ENCODE peak calls at places on chromosomes 5 and 9, in four cellular contexts. T, O, H and C are unnamed samples.

GRCh38 chr5:109692852-109693251 is 3.1 kb downstream of the MAN2A1 start:
- DNase-seq in T (no peak), O (no peak), H (no peak), C (no peak)

GRCh38 chr9:87447547-87448432 is 49.9 kb upstream of the DAPK1 start:
- DNase-seq in T (no peak), O (no peak), H (no peak), C (no peak)

GRCh38 chr9:113694912-113695900 is 180.9 kb upstream of the ZNF618 start:
- DNase-seq in T (no peak), O (no peak), H (no peak), C (no peak)

GRCh38 chr5:6305821-6306220 is 72.5 kb downstream of the MED10 start:
- DNase-seq in T (no peak), O (no peak), H (no peak), C (no peak)

GRCh38 chr9:134167530-134167931 is 3.2 kb upstream of the RNU6ATAC start:
- DNase-seq in T (no peak), O (no peak), H (no peak), C (peak)

GRCh38 chr9:114314881-114315722 is 7.8 kb upstream of the ORM1 start:
- DNase-seq in T (no peak), O (peak), H (no peak), C (no peak)

GRCh38 chr9:2192356-2192979 is 177.3 kb downstream of the SMARCA2 start:
- DNase-seq in T (no peak), O (no peak), H (no peak), C (no peak)

GRCh38 chr9:136021891-136022681 is 60.9 kb upstream of the UBAC1 start:
- DNase-seq in T (no peak), O (no peak), H (no peak), C (no peak)

GRCh38 chr9:93171261-93171660 is 12.7 kb upstream of the WNK2 start:
- DNase-seq in T (no peak), O (no peak), H (no peak), C (no peak)

GRCh38 chr5:120405291-120405864 is 58.7 kb upstream of the PRR16 start:
- DNase-seq in T (no peak), O (no peak), H (no peak), C (peak)

GRCh38 chr9:127451681-127452480 is 571 bp downstream of the LRSAM1 start:
- DNase-seq in T (peak), O (no peak), H (no peak), C (peak)

GRCh38 chr9:81374881-81375280 is 314.5 kb downstream of the TLE1 start:
- DNase-seq in T (no peak), O (no peak), H (no peak), C (no peak)

DNA sequence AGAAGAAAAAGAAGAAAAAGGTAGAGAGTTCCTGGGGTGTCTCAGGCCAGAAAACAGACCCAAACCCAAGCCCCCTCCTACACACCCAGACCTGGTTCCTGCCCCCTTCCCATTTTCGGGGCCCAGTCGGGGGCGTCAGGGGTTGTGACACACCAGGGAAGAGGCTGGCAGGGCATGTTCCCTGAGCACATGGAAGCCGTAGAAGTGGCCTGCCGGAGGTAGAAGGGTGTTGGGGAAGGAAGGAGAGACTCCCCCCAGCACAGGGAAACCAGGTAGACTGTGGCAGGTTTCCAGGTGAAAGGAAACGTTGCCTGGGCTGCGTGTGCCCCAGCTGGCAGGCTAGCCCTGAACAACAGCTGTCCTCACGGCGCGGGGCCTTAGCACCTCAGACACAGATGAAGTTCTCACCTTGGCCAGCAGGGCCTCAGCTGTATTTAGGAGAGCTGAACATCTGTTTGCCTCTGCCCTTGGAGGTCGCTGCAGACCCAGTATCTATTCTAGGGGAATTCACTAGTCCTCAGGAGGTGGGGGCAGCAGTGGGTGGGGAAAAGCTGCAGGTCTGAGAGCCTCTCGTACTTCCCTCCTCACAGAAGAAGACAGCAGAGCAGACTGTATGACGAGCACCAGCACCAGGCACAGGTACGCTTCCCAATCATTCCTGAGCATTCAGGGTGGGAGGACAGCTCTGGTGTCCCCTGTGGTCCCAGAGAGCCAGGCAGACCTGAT is 14.1 kb downstream of the CD74 start:
- DNase-seq in T (no peak), O (no peak), H (no peak), C (no peak)
- TF ChIP-seq CTCF in T (peak), O (no peak), H (no peak), C (peak)

GRCh38 chr5:20678814-20679298 is 690.9 kb upstream of the CDH18 start:
- DNase-seq in T (no peak), O (no peak), H (peak), C (peak)

GRCh38 chr5:20683241-20683940 is 695.4 kb upstream of the CDH18 start:
- DNase-seq in T (no peak), O (no peak), H (peak), C (no peak)

GRCh38 chr5:20680718-20681302 is 692.8 kb upstream of the CDH18 start:
- DNase-seq in T (no peak), O (no peak), H (no peak), C (no peak)

DNA sequence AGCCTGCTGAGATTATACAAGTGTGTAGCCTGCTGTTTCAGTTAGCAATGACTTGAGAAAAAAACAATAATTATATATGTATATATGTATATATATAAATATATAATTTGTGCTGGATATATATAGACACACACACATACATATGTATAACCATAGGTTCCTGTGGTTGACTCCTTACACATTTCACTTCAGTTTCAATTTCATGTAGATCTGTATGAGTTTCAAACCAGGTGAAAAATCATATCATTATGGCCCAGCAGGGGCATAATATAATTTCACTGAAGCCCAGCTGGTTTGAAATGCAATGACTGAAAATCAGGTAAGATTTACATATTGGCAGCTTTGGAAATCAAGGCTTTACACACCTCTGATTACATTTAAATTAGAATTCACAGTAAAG is 690.4 kb upstream of the CDH18 start:
- DNase-seq in T (no peak), O (no peak), H (no peak), C (no peak)
- TF ChIP-seq CTCF in T (no peak), O (no peak), H (no peak), C (no peak)

GRCh38 chr5:67299317-67299716 is 102.7 kb upstream of the CD180 start:
- DNase-seq in T (no peak), O (no peak), H (no peak), C (no peak)

GRCh38 chr5:67300321-67300720 is 103.7 kb upstream of the CD180 start:
- DNase-seq in T (no peak), O (no peak), H (no peak), C (no peak)

GRCh38 chr5:67297802-67298532 is 101.4 kb upstream of the CD180 start:
- DNase-seq in T (no peak), O (no peak), H (no peak), C (no peak)

GRCh38 chr5:67303356-67303755 is 106.8 kb upstream of the CD180 start:
- DNase-seq in T (no peak), O (no peak), H (no peak), C (peak)

GRCh38 chr5:67301285-67301904 is 104.8 kb upstream of the CD180 start:
- DNase-seq in T (no peak), O (no peak), H (peak), C (peak)
- TF ChIP-seq CTCF in T (no peak), O (no peak), H (no peak), C (no peak)

GRCh38 chr9:35733109-35733541 is 659 bp downstream of the CREB3 start:
- DNase-seq in T (no peak), O (no peak), H (no peak), C (peak)

GRCh38 chr9:35731415-35732184 is 395 bp downstream of the TLN1 start:
- DNase-seq in T (no peak), O (no peak), H (no peak), C (no peak)

GRCh38 chr9:35730486-35730854 is 1.5 kb downstream of the TLN1 start:
- DNase-seq in T (no peak), O (no peak), H (no peak), C (no peak)

GRCh38 chr9:35734096-35734495 is 1.6 kb downstream of the CREB3 start:
- DNase-seq in T (no peak), O (no peak), H (no peak), C (peak)

GRCh38 chr9:35732185-35733108 is at the start of the genes CREB3 and TLN1:
- DNase-seq in T (peak), O (peak), H (peak), C (peak)
- TF ChIP-seq CTCF in T (no peak), O (no peak), H (no peak), C (peak)

DNA sequence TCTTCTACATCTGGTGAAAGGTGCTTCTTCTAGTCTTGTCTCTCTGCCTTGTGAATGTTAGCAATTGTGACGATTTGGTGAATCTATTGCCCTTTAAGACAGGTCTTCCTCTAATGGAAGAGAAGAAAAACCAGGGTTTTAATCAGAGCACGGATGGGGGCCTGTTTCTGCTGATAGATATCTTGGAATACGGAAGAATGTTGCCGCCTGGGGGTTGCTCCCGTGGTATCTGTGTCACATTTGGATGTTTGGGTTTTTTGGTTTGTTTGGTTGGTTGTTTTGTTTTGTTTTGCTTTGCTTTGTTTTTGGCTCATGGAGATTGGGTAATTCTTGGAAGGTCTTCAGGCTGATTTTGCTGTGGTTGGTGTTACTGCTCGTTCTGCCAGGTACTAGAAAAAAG is 9.7 kb upstream of the SLC1A3 start:
- DNase-seq in T (no peak), O (no peak), H (no peak), C (no peak)
- TF ChIP-seq CTCF in T (no peak), O (no peak), H (no peak), C (no peak)

GRCh38 chr5:135553688-135554462 is 18.1 kb upstream of the NEUROG1 start:
- DNase-seq in T (no peak), O (no peak), H (no peak), C (peak)
- TF ChIP-seq CTCF in T (peak), O (peak), H (peak), C (peak)